ENCODE peak calls at places on chromosomes 16 and 17, in five cellular contexts. One of them, this sample, is unnamed.

GRCh38 chr16:66859397-66860068 is 15.3 kb downstream of the CA7 start:
- DNase-seq in left kidney: no peak
- DNase-seq in uterus: no peak
- DNase-seq in body of pancreas: no peak
- DNase-seq in HFFc6: no peak
- DNase-seq in this sample: no peak

GRCh38 chr17:31052187-31052889 is 42.4 kb upstream of the NF1 start:
- DNase-seq in uterus: peak
- DNase-seq in HFFc6: peak
- DNase-seq in body of pancreas: peak
- DNase-seq in left kidney: no peak
- DNase-seq in this sample: peak

GRCh38 chr17:65553646-65554567 is 7.5 kb downstream of the AXIN2 start:
- DNase-seq in HFFc6: no peak
- DNase-seq in body of pancreas: no peak
- DNase-seq in left kidney: peak
- DNase-seq in uterus: peak
- DNase-seq in this sample: no peak

GRCh38 chr16:70635356-70636016 is 10.9 kb upstream of the IL34 start:
- DNase-seq in HFFc6: peak
- DNase-seq in left kidney: peak
- DNase-seq in uterus: no peak
- DNase-seq in body of pancreas: no peak
- DNase-seq in this sample: no peak

GRCh38 chr17:49157784-49158183 is 25.2 kb downstream of the B4GALNT2 start:
- DNase-seq in left kidney: no peak
- DNase-seq in HFFc6: no peak
- DNase-seq in body of pancreas: no peak
- DNase-seq in uterus: no peak
- DNase-seq in this sample: no peak

GRCh38 chr16:51508813-51509212 is 357.7 kb upstream of the SALL1 start:
- DNase-seq in left kidney: no peak
- DNase-seq in uterus: peak
- DNase-seq in HFFc6: no peak
- DNase-seq in body of pancreas: no peak
- DNase-seq in this sample: no peak

GRCh38 chr16:49348408-49349176 is 25.0 kb upstream of the C16orf78 start:
- DNase-seq in uterus: no peak
- DNase-seq in body of pancreas: no peak
- DNase-seq in left kidney: no peak
- DNase-seq in HFFc6: no peak
- DNase-seq in this sample: no peak

GRCh38 chr16:5188318-5189025 is 90.9 kb upstream of the EEF2KMT start:
- DNase-seq in body of pancreas: no peak
- DNase-seq in HFFc6: no peak
- DNase-seq in uterus: no peak
- DNase-seq in left kidney: no peak
- DNase-seq in this sample: no peak

GRCh38 chr17:142876-143784 is 5.8 kb downstream of the SCGB1C2 start:
- DNase-seq in body of pancreas: peak
- DNase-seq in HFFc6: no peak
- DNase-seq in left kidney: no peak
- DNase-seq in uterus: no peak
- DNase-seq in this sample: peak

GRCh38 chr17:72338847-72339790 is 218.3 kb downstream of the SOX9 start:
- DNase-seq in body of pancreas: peak
- DNase-seq in HFFc6: peak
- DNase-seq in uterus: no peak
- DNase-seq in left kidney: peak
- DNase-seq in this sample: no peak

GRCh38 chr16:85746431-85747227 is 4.3 kb downstream of the C16orf74 start:
- DNase-seq in body of pancreas: peak
- DNase-seq in uterus: no peak
- DNase-seq in HFFc6: peak
- DNase-seq in left kidney: no peak
- DNase-seq in this sample: no peak

GRCh38 chr16:23401142-23401541 is 51.8 kb downstream of the COG7 start:
- DNase-seq in uterus: no peak
- DNase-seq in left kidney: no peak
- DNase-seq in HFFc6: no peak
- DNase-seq in body of pancreas: peak
- DNase-seq in this sample: no peak

GRCh38 chr17:30244853-30245385 is 9.4 kb upstream of the SLC6A4 start:
- DNase-seq in HFFc6: peak
- DNase-seq in left kidney: no peak
- DNase-seq in body of pancreas: no peak
- DNase-seq in uterus: no peak
- DNase-seq in this sample: no peak

GRCh38 chr17:9702916-9703780 is 57.8 kb downstream of the USP43 start:
- DNase-seq in left kidney: peak
- DNase-seq in body of pancreas: no peak
- DNase-seq in HFFc6: no peak
- DNase-seq in uterus: no peak
- DNase-seq in this sample: no peak

GRCh38 chr17:58328195-58329034 is at the start of gene TSPOAP1:
- DNase-seq in uterus: no peak
- DNase-seq in body of pancreas: no peak
- DNase-seq in HFFc6: no peak
- DNase-seq in left kidney: peak
- DNase-seq in this sample: no peak

GRCh38 chr16:67430504-67431076 is 331 bp upstream of the HSD11B2 start:
- DNase-seq in body of pancreas: no peak
- DNase-seq in uterus: no peak
- DNase-seq in left kidney: no peak
- DNase-seq in HFFc6: no peak
- DNase-seq in this sample: peak

GRCh38 chr16:77212736-77213541 is 13.7 kb downstream of the SYCE1L start:
- DNase-seq in body of pancreas: peak
- DNase-seq in left kidney: peak
- DNase-seq in HFFc6: no peak
- DNase-seq in uterus: peak
- DNase-seq in this sample: peak

GRCh38 chr16:82181456-82182185 is 11.6 kb upstream of the MPHOSPH6 start:
- DNase-seq in left kidney: no peak
- DNase-seq in body of pancreas: no peak
- DNase-seq in uterus: no peak
- DNase-seq in HFFc6: no peak
- DNase-seq in this sample: no peak

This sample was measured in Right ventricle myocardium superior.